ENCODE peak calls at places on chromosomes 4 and X, in four cellular contexts. U, E, T and S are unnamed samples. For H3K4me1, the result is how much of the 10 kb centered on the place peaks cover.

GRCh38 chr4:5037553-5038551 is 13.4 kb upstream of the STK32B start:
- DNase-seq in U (no peak), E (peak), T (no peak), S (no peak)

GRCh38 chr4:188428935-188429334 is 289.7 kb downstream of the TRIML1 start:
- DNase-seq in U (no peak), E (peak), T (no peak), S (no peak)

GRCh38 chr4:109232666-109233065 is 69.8 kb downstream of the COL25A1 start:
- DNase-seq in U (no peak), E (no peak), T (no peak), S (no peak)

GRCh38 chr4:17316566-17316965 is 195.3 kb downstream of the QDPR start:
- DNase-seq in U (no peak), E (no peak), T (no peak), S (no peak)

GRCh38 chr4:21467551-21467950 is 481.0 kb downstream of the KCNIP4 start:
- DNase-seq in U (no peak), E (peak), T (no peak), S (no peak)

GRCh38 chr4:71974681-71975080 is 57.1 kb upstream of the NPFFR2 start:
- DNase-seq in U (no peak), E (peak), T (no peak), S (no peak)

GRCh38 chr4:4995103-4995761 is 24.0 kb downstream of the CYTL1 start:
- DNase-seq in U (peak), E (peak), T (peak), S (peak)

GRCh38 chrX:41558531-41558930 is 111.4 kb downstream of the NYX start:
- DNase-seq in U (no peak), E (no peak), T (no peak), S (no peak)

GRCh38 chr4:100548209-100548579 is 30.4 kb upstream of the EMCN start:
- DNase-seq in U (no peak), E (no peak), T (no peak), S (no peak)

GRCh38 chr4:6603128-6603527 is 28.1 kb downstream of the MAN2B2 start:
- DNase-seq in U (no peak), E (no peak), T (no peak), S (no peak)
- H3K9ac ChIP-seq in U (no peak), E (no peak), T (no peak), S (no peak)

GRCh38 chrX:45601052-45601451 is 400.4 kb upstream of the DIPK2B start:
- DNase-seq in U (no peak), E (no peak), T (no peak), S (no peak)

GRCh38 chrX:45598841-45599240 is 398.2 kb upstream of the DIPK2B start:
- DNase-seq in U (no peak), E (peak), T (no peak), S (no peak)

GRCh38 chrX:45592067-45592466 is 391.4 kb upstream of the DIPK2B start:
- DNase-seq in U (no peak), E (no peak), T (no peak), S (no peak)

GRCh38 chrX:45591650-45592049 is 391.0 kb upstream of the DIPK2B start:
- DNase-seq in U (no peak), E (no peak), T (no peak), S (no peak)

DNA sequence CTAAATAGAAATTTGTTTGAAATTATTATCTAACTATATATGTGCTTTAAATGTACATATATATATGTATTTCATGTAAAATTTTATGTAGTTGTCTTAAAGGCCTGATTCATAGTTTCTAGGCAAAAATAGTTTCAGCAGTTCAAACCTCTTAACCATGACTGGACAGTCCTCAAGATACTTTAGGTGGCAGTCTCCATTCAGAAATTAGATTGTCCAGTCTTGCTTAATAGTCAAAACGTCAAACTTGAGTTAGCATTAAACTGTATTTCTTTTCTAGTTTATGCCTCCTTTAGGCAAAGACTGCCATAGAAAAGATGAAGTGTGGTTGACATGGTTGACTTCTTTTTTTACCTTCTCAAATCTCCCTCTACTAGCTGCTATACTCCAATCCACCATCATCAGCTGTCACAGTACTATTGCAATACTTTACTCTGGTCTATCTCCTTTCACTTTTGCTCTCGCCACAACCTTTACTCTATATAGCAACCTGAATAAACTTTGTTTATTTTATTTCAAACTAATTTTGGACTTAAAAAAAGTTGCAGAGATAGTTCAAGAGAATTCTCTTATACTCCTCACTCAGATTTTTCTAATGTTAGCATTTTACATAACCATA is 395.6 kb upstream of the DIPK2B start:
- DNase-seq in U (no peak), E (no peak), T (no peak), S (no peak)
- H3K4me1 ChIP-seq in U (under half), E (under half), T (under half), S (under half)

DNA sequence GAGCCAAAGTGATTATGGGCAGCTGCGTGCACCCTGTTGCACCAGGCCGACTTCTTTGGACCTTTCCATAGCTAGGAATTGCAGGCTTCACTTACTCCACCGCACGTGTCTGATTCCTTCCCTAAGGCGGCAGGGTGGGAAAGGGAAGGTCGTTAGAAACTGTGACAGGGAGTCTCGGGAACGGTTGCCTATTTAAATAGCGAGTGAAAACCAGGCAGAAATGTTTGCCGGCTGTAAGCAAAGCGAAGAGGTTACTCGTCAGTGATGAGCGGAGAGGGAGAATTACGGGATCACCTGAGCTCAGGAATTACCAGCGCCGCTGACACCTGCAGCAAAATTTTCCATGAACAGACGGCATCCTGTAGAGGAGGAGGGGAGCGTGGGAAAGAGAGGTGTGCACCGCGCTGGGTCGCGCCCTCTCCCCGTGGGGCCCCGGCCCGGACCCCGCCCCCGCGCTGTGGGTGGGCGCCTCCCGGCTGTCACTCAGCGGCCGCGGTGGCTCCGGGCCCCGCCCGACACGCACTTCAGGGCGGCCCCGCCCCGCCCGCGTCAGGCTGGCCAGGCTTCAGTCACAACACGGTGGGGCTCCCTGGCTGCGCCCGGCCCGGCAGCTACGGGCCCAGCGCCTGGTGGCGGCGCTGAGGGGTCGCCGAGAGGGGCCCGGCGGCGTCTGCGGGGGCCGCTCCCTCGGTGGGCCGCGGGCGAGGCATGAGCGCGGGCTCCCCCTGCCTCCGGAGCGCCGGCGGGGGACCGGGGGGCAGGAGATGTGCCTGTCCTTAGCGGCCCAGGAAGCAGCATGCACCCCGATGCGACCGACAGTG is at the start of gene SNX25:
- DNase-seq in U (peak), E (peak), T (peak), S (peak)
- TF ChIP-seq CTCF in U (no peak), E (no peak), T (no peak), S (peak)

GRCh38 chr4:186588503-186588902 is 33.1 kb upstream of the MTNR1A start:
- DNase-seq in U (peak), E (no peak), T (no peak), S (no peak)

GRCh38 chr4:186586190-186586589 is 30.8 kb upstream of the MTNR1A start:
- DNase-seq in U (peak), E (no peak), T (no peak), S (no peak)

GRCh38 chr4:186587416-186588018 is 32.1 kb upstream of the MTNR1A start:
- DNase-seq in U (peak), E (no peak), T (peak), S (peak)

GRCh38 chr4:186581421-186581820 is 26.1 kb upstream of the MTNR1A start:
- DNase-seq in U (no peak), E (no peak), T (no peak), S (no peak)

DNA sequence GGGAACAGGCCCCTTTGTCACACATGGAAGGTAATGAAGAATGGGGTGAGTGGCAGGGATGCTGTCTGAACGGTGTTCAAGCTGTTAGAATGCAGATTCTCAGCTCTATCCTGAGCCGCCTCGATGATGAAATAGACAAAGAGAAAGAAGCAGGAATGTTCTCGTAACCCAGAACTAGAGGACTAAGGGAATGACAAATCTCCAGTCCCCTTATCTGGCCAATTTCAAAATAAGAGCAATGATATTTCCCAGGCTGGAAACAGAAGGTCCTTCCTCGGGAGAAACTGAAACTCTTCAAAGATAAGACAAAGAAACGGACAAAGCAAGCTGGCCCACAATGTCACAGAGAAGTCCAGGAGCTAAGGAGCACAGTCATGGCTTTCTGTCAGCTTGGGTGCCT is 29.5 kb upstream of the MTNR1A start:
- DNase-seq in U (no peak), E (no peak), T (no peak), S (no peak)
- H3K9ac ChIP-seq in U (no peak), E (no peak), T (no peak), S (no peak)

GRCh38 chrX:20218809-20219505 is 47.8 kb downstream of the RPS6KA3 start:
- DNase-seq in U (no peak), E (no peak), T (no peak), S (no peak)

GRCh38 chrX:20217279-20217678 is 49.4 kb downstream of the RPS6KA3 start:
- DNase-seq in U (no peak), E (peak), T (peak), S (no peak)

GRCh38 chrX:20221902-20222301 is 44.8 kb downstream of the RPS6KA3 start:
- DNase-seq in U (no peak), E (no peak), T (no peak), S (no peak)

GRCh38 chrX:20215565-20215964 is 51.1 kb downstream of the RPS6KA3 start:
- DNase-seq in U (no peak), E (no peak), T (no peak), S (no peak)

DNA sequence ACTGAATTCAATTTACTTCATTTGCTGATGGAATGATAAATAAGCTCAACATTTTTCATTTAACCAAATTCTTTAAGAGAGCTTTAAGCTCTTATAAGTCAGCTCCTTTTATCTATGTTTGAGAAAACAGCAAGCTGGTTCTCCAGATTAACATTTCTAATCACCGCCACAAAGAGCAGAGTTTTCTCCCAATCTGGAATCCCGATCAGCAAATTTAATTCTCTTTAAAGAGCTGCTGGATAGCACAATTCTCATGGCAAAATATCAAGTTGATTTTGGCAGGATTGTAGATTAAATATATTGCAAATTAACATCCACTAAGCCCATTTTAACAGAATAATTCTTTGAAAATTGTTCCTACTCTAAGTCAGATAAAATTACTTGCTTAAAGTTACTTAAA is 48.8 kb downstream of the RPS6KA3 start:
- DNase-seq in U (no peak), E (no peak), T (no peak), S (no peak)
- H3K4me1 ChIP-seq in U (under half), E (under half), T (under half), S (under half)

DNA sequence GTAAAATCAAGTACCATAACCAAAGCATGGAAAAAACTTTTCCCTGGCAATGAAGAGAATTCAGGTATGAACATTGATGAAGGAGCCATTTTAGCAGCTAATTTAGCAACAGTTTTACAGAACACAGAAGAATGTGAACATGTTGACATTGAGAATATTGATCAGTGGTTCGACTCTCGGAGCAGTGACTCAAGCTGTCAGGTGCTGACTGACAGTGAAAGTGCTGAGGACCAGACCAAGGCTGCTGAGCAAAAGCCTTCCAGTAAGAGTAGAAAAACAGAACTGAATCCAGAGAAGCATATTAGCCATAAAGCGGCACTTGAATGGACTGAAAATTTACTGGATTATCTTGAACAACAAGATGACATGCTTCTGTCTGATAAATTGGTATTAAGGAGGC is 2.8 kb downstream of the TIGD2 start:
- DNase-seq in U (no peak), E (no peak), T (no peak), S (no peak)
- TF ChIP-seq CTCF in U (no peak), E (no peak), T (no peak), S (no peak)

GRCh38 chrX:8730812-8731578 is 942 bp downstream of the ANOS1 start:
- DNase-seq in U (no peak), E (peak), T (no peak), S (no peak)
- H3K9ac ChIP-seq in U (peak), E (no peak), T (no peak), S (peak)

GRCh38 chr4:54093609-54094240 is 6.2 kb upstream of the GSX2 start:
- DNase-seq in U (peak), E (no peak), T (no peak), S (peak)
- H3K4me1 ChIP-seq in U (under half), E (under half), T (under half), S (under half)

GRCh38 chrX:69387559-69388487 is 116.3 kb upstream of the NALF2 start:
- DNase-seq in U (peak), E (peak), T (peak), S (peak)
- TF ChIP-seq CTCF in U (peak), E (peak), T (peak), S (peak)